ENCODE peak calls at places on chromosomes 2 and 18, in seven cellular contexts. One of them, this sample, is unnamed.

GRCh38 chr2:189082576-189082975 is 97.0 kb downstream of the COL5A2 start:
- DNase-seq in H9: no peak
- DNase-seq in mesenchymal stem cell: peak
- DNase-seq in neuronal stem cell: no peak
- DNase-seq in trophoblast cell: no peak
- DNase-seq in IMR-90: peak
- DNase-seq in H1: no peak
- DNase-seq in this sample: no peak

GRCh38 chr2:111944536-111945210 is 46.3 kb downstream of the MERTK start:
- DNase-seq in H9: no peak
- DNase-seq in mesenchymal stem cell: no peak
- DNase-seq in neuronal stem cell: no peak
- DNase-seq in trophoblast cell: no peak
- DNase-seq in IMR-90: no peak
- DNase-seq in H1: no peak
- DNase-seq in this sample: no peak

GRCh38 chr2:479505-480161 is 191.7 kb upstream of the ALKAL2 start:
- DNase-seq in H9: no peak
- DNase-seq in mesenchymal stem cell: no peak
- DNase-seq in neuronal stem cell: no peak
- DNase-seq in trophoblast cell: peak
- DNase-seq in IMR-90: no peak
- DNase-seq in H1: no peak
- DNase-seq in this sample: no peak

GRCh38 chr2:143694335-143694734 is 565.1 kb downstream of the ARHGAP15 start:
- DNase-seq in H9: no peak
- DNase-seq in mesenchymal stem cell: no peak
- DNase-seq in neuronal stem cell: no peak
- DNase-seq in trophoblast cell: no peak
- DNase-seq in IMR-90: no peak
- DNase-seq in H1: no peak
- DNase-seq in this sample: peak

GRCh38 chr2:101157272-101157671 is 6.1 kb upstream of the TBC1D8 start:
- DNase-seq in H9: no peak
- DNase-seq in mesenchymal stem cell: no peak
- DNase-seq in neuronal stem cell: no peak
- DNase-seq in trophoblast cell: no peak
- DNase-seq in IMR-90: no peak
- DNase-seq in H1: no peak
- DNase-seq in this sample: no peak

GRCh38 chr2:111172666-111173065 is 52.0 kb downstream of the BCL2L11 start:
- DNase-seq in H9: no peak
- DNase-seq in mesenchymal stem cell: no peak
- DNase-seq in neuronal stem cell: no peak
- DNase-seq in trophoblast cell: no peak
- DNase-seq in IMR-90: no peak
- DNase-seq in H1: no peak
- DNase-seq in this sample: no peak

GRCh38 chr2:121103969-121104368 is 181.0 kb downstream of the TFCP2L1 start:
- DNase-seq in H9: no peak
- DNase-seq in mesenchymal stem cell: no peak
- DNase-seq in neuronal stem cell: no peak
- DNase-seq in trophoblast cell: no peak
- DNase-seq in IMR-90: no peak
- DNase-seq in H1: no peak
- DNase-seq in this sample: peak

GRCh38 chr2:94982661-94983060 is 42.8 kb upstream of the MAL start:
- DNase-seq in H9: no peak
- DNase-seq in mesenchymal stem cell: no peak
- DNase-seq in neuronal stem cell: no peak
- DNase-seq in trophoblast cell: no peak
- DNase-seq in IMR-90: peak
- DNase-seq in H1: no peak
- DNase-seq in this sample: no peak

GRCh38 chr2:65358690-65359400 is 73.6 kb downstream of the SPRED2 start:
- DNase-seq in H9: no peak
- DNase-seq in mesenchymal stem cell: peak
- DNase-seq in neuronal stem cell: no peak
- DNase-seq in trophoblast cell: no peak
- DNase-seq in IMR-90: peak
- DNase-seq in H1: no peak
- DNase-seq in this sample: no peak

GRCh38 chr18:75267643-75268184 is 57.1 kb downstream of the TSHZ1 start:
- DNase-seq in H9: no peak
- DNase-seq in mesenchymal stem cell: no peak
- DNase-seq in neuronal stem cell: no peak
- DNase-seq in trophoblast cell: no peak
- DNase-seq in IMR-90: no peak
- DNase-seq in H1: no peak
- DNase-seq in this sample: no peak

GRCh38 chr18:24112874-24113615 is 25.8 kb upstream of the CABYR start:
- DNase-seq in H9: no peak
- DNase-seq in mesenchymal stem cell: peak
- DNase-seq in neuronal stem cell: no peak
- DNase-seq in trophoblast cell: no peak
- DNase-seq in IMR-90: peak
- DNase-seq in H1: no peak
- DNase-seq in this sample: peak

GRCh38 chr18:78713064-78713463 is 266.6 kb upstream of the SALL3 start:
- DNase-seq in H9: peak
- DNase-seq in mesenchymal stem cell: no peak
- DNase-seq in neuronal stem cell: peak
- DNase-seq in trophoblast cell: no peak
- DNase-seq in IMR-90: no peak
- DNase-seq in H1: no peak
- DNase-seq in this sample: peak

GRCh38 chr2:65075605-65076344 is 19.6 kb downstream of the CEP68 start:
- DNase-seq in H9: peak
- DNase-seq in mesenchymal stem cell: no peak
- DNase-seq in neuronal stem cell: no peak
- DNase-seq in trophoblast cell: peak
- DNase-seq in IMR-90: no peak
- DNase-seq in H1: no peak
- DNase-seq in this sample: peak

GRCh38 chr18:10936211-10937053 is 212.9 kb downstream of the PIEZO2 start:
- DNase-seq in H9: no peak
- DNase-seq in mesenchymal stem cell: no peak
- DNase-seq in neuronal stem cell: no peak
- DNase-seq in trophoblast cell: no peak
- DNase-seq in IMR-90: peak
- DNase-seq in H1: no peak
- DNase-seq in this sample: peak

GRCh38 chr2:136048886-136049832 is 63.7 kb upstream of the DARS1 start:
- DNase-seq in H9: no peak
- DNase-seq in mesenchymal stem cell: no peak
- DNase-seq in neuronal stem cell: no peak
- DNase-seq in trophoblast cell: no peak
- DNase-seq in IMR-90: no peak
- DNase-seq in H1: no peak
- DNase-seq in this sample: no peak

GRCh38 chr2:8193686-8194615 is 487.9 kb upstream of the ID2 start:
- DNase-seq in H9: peak
- DNase-seq in mesenchymal stem cell: no peak
- DNase-seq in neuronal stem cell: peak
- DNase-seq in trophoblast cell: no peak
- DNase-seq in IMR-90: no peak
- DNase-seq in H1: peak
- DNase-seq in this sample: peak

GRCh38 chr18:8720141-8720540 is 14.8 kb downstream of the MTCL1 start:
- DNase-seq in H9: no peak
- DNase-seq in mesenchymal stem cell: no peak
- DNase-seq in neuronal stem cell: no peak
- DNase-seq in trophoblast cell: peak
- DNase-seq in IMR-90: no peak
- DNase-seq in H1: no peak
- DNase-seq in this sample: no peak

GRCh38 chr2:176494949-176495353 is 225.7 kb downstream of the MTX2 start:
- DNase-seq in H9: no peak
- DNase-seq in mesenchymal stem cell: no peak
- DNase-seq in neuronal stem cell: no peak
- DNase-seq in trophoblast cell: no peak
- DNase-seq in IMR-90: no peak
- DNase-seq in H1: no peak
- DNase-seq in this sample: no peak

GRCh38 chr2:233643128-233643527 is 6.9 kb downstream of the UGT1A10 start:
- DNase-seq in H9: peak
- DNase-seq in mesenchymal stem cell: no peak
- DNase-seq in neuronal stem cell: no peak
- DNase-seq in trophoblast cell: peak
- DNase-seq in IMR-90: no peak
- DNase-seq in H1: peak
- DNase-seq in this sample: peak
- H3K23ac ChIP-seq in H9: no peak
- H3K23ac ChIP-seq in mesenchymal stem cell: no peak
- H3K23ac ChIP-seq in neuronal stem cell: no peak
- H3K23ac ChIP-seq in trophoblast cell: no peak
- H3K23ac ChIP-seq in IMR-90: no peak
- H3K23ac ChIP-seq in H1: no peak
- H3K23ac ChIP-seq in this sample: no peak

DNA sequence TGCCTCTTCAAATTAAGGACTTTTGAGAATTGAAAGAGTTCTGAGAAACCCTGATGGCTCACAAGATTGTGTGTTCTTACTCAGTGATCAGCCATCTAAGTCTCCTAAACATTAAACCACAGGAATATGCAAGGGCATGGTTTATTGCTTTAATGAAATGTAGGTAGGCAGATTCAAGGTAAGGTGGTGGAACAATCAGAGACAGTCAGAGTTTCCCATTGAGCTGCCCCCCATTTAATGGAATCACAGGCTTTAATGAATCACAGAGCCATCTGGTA is 107.8 kb upstream of the LRATD1 start:
- DNase-seq in H9: no peak
- DNase-seq in mesenchymal stem cell: peak
- DNase-seq in neuronal stem cell: no peak
- DNase-seq in trophoblast cell: no peak
- DNase-seq in IMR-90: peak
- DNase-seq in H1: no peak
- DNase-seq in this sample: no peak
- H3K23ac ChIP-seq in H9: no peak
- H3K23ac ChIP-seq in mesenchymal stem cell: no peak
- H3K23ac ChIP-seq in neuronal stem cell: no peak
- H3K23ac ChIP-seq in trophoblast cell: no peak
- H3K23ac ChIP-seq in IMR-90: no peak
- H3K23ac ChIP-seq in H1: no peak
- H3K23ac ChIP-seq in this sample: no peak

DNA sequence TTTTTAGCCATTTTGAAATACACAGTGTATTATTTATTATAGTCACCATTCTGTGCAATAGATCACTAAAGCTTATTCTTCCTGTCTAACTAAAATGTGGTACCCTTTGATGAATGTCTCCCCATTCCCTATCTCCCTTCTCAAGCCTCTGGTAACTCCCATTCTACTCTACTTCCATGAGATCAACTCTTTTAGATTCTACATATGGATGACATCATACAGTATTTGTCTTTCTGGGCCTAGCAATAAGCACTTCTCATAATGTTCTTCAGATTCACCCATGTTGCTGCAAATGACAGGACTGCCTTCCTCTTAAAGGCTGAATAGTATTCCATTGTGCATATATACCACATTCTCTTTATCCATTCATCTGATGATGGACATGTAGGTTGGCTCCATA is 210.9 kb downstream of the PID1 start:
- DNase-seq in H9: no peak
- DNase-seq in mesenchymal stem cell: no peak
- DNase-seq in neuronal stem cell: no peak
- DNase-seq in trophoblast cell: no peak
- DNase-seq in IMR-90: no peak
- DNase-seq in H1: no peak
- DNase-seq in this sample: no peak
- H3K23ac ChIP-seq in H9: no peak
- H3K23ac ChIP-seq in mesenchymal stem cell: no peak
- H3K23ac ChIP-seq in neuronal stem cell: no peak
- H3K23ac ChIP-seq in trophoblast cell: no peak
- H3K23ac ChIP-seq in IMR-90: no peak
- H3K23ac ChIP-seq in H1: no peak
- H3K23ac ChIP-seq in this sample: no peak

DNA sequence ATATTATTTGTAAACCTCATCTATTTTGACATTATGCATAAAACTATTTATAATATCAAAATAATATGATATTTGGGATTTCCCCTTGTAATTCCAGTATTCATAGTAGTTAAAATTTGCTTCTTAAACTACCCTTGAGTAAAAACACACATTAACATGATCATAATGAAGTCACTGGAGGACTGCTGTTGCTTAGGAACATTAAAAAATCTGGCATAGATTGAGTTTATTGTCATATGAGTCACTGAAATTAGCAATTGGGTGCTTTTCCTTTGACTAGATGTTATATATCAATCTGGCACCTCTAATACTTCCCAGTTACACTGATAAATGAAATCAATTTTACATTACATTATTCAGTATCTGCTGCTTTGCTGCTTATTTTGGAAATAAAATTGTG is 57.0 kb upstream of the ZC3H15 start:
- DNase-seq in H9: no peak
- DNase-seq in mesenchymal stem cell: no peak
- DNase-seq in neuronal stem cell: no peak
- DNase-seq in trophoblast cell: no peak
- DNase-seq in IMR-90: peak
- DNase-seq in H1: no peak
- DNase-seq in this sample: no peak
- H3K23ac ChIP-seq in H9: no peak
- H3K23ac ChIP-seq in mesenchymal stem cell: no peak
- H3K23ac ChIP-seq in neuronal stem cell: no peak
- H3K23ac ChIP-seq in trophoblast cell: no peak
- H3K23ac ChIP-seq in IMR-90: no peak
- H3K23ac ChIP-seq in H1: no peak
- H3K23ac ChIP-seq in this sample: no peak

DNA sequence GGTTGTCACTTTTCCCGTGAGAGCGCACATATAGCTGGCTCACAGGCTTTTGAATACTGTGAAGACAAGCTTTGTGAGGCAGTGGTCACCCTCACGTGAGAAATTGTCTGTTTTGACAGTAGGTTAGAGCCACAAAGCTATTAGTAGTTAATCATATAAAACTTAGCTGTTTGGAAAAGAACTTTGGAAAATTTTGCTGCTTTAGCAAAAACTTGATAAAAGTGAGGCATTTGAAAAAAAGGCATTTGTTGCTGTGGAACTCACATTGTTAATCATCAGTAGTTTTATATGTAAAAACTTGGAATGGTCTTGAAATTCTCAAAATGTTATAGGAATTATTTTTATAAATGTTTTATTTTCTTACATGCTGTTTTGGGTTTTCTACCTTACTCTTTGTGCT is 22.3 kb downstream of the C2orf74 start:
- DNase-seq in H9: no peak
- DNase-seq in mesenchymal stem cell: no peak
- DNase-seq in neuronal stem cell: no peak
- DNase-seq in trophoblast cell: no peak
- DNase-seq in IMR-90: no peak
- DNase-seq in H1: no peak
- DNase-seq in this sample: no peak
- H3K23ac ChIP-seq in H9: no peak
- H3K23ac ChIP-seq in mesenchymal stem cell: no peak
- H3K23ac ChIP-seq in neuronal stem cell: no peak
- H3K23ac ChIP-seq in trophoblast cell: no peak
- H3K23ac ChIP-seq in IMR-90: no peak
- H3K23ac ChIP-seq in H1: no peak
- H3K23ac ChIP-seq in this sample: no peak

This sample was measured in mesendoderm.